ENCODE peak calls at places on chromosomes 4 and X, in eight cellular contexts. One of them, this sample, is unnamed.

GRCh38 chr4:16136771-16137170 is 52.9 kb upstream of the PROM1 start:
- DNase-seq in frontal cortex: no peak
- DNase-seq in colonic mucosa: no peak
- DNase-seq in HS-5: no peak
- DNase-seq in hypothalamus: no peak
- DNase-seq in right lobe of liver: no peak
- DNase-seq in neuronal stem cell: no peak
- DNase-seq in Peyer's patch: no peak
- DNase-seq in this sample: no peak

GRCh38 chr4:102574317-102574716 is 73.2 kb downstream of the NFKB1 start:
- DNase-seq in Peyer's patch: no peak
- DNase-seq in frontal cortex: no peak
- DNase-seq in right lobe of liver: no peak
- DNase-seq in colonic mucosa: no peak
- DNase-seq in neuronal stem cell: no peak
- DNase-seq in HS-5: no peak
- DNase-seq in hypothalamus: no peak
- DNase-seq in this sample: no peak

GRCh38 chr4:25406081-25406692 is 29.1 kb downstream of the ANAPC4 start:
- DNase-seq in frontal cortex: no peak
- DNase-seq in hypothalamus: no peak
- DNase-seq in right lobe of liver: no peak
- DNase-seq in neuronal stem cell: no peak
- DNase-seq in HS-5: no peak
- DNase-seq in Peyer's patch: no peak
- DNase-seq in colonic mucosa: no peak
- DNase-seq in this sample: no peak

GRCh38 chr4:82994834-82995233 is 15.8 kb downstream of the LIN54 start:
- DNase-seq in neuronal stem cell: no peak
- DNase-seq in right lobe of liver: no peak
- DNase-seq in colonic mucosa: no peak
- DNase-seq in HS-5: no peak
- DNase-seq in Peyer's patch: no peak
- DNase-seq in frontal cortex: no peak
- DNase-seq in hypothalamus: no peak
- DNase-seq in this sample: no peak

GRCh38 chr4:3062466-3062865 is 11.9 kb downstream of the HTT-AS start:
- DNase-seq in neuronal stem cell: no peak
- DNase-seq in right lobe of liver: no peak
- DNase-seq in colonic mucosa: no peak
- DNase-seq in hypothalamus: no peak
- DNase-seq in frontal cortex: no peak
- DNase-seq in HS-5: no peak
- DNase-seq in Peyer's patch: no peak
- DNase-seq in this sample: no peak

GRCh38 chr4:174284181-174284886 is 623 bp downstream of the CEP44 start:
- DNase-seq in frontal cortex: no peak
- DNase-seq in colonic mucosa: peak
- DNase-seq in Peyer's patch: no peak
- DNase-seq in hypothalamus: no peak
- DNase-seq in right lobe of liver: no peak
- DNase-seq in HS-5: peak
- DNase-seq in neuronal stem cell: no peak
- DNase-seq in this sample: no peak

GRCh38 chr4:100095729-100096595 is 94.3 kb downstream of the DDIT4L start:
- DNase-seq in colonic mucosa: peak
- DNase-seq in right lobe of liver: peak
- DNase-seq in hypothalamus: peak
- DNase-seq in neuronal stem cell: peak
- DNase-seq in HS-5: peak
- DNase-seq in frontal cortex: no peak
- DNase-seq in Peyer's patch: peak
- DNase-seq in this sample: peak

GRCh38 chr4:86818211-86818610 is 31.0 kb downstream of the SLC10A6 start:
- DNase-seq in right lobe of liver: no peak
- DNase-seq in neuronal stem cell: no peak
- DNase-seq in frontal cortex: no peak
- DNase-seq in hypothalamus: no peak
- DNase-seq in Peyer's patch: no peak
- DNase-seq in HS-5: no peak
- DNase-seq in colonic mucosa: no peak
- DNase-seq in this sample: no peak

GRCh38 chr4:183841001-183841400 is 64.1 kb upstream of the STOX2 start:
- DNase-seq in neuronal stem cell: no peak
- DNase-seq in HS-5: no peak
- DNase-seq in colonic mucosa: no peak
- DNase-seq in hypothalamus: no peak
- DNase-seq in frontal cortex: no peak
- DNase-seq in right lobe of liver: no peak
- DNase-seq in Peyer's patch: no peak
- DNase-seq in this sample: no peak

GRCh38 chr4:37628977-37629609 is 57.1 kb downstream of the RELL1 start:
- DNase-seq in Peyer's patch: peak
- DNase-seq in right lobe of liver: peak
- DNase-seq in HS-5: peak
- DNase-seq in neuronal stem cell: no peak
- DNase-seq in frontal cortex: no peak
- DNase-seq in hypothalamus: no peak
- DNase-seq in colonic mucosa: no peak
- DNase-seq in this sample: no peak

GRCh38 chr4:79049840-79050520 is 110.7 kb upstream of the PAQR3 start:
- DNase-seq in hypothalamus: no peak
- DNase-seq in Peyer's patch: peak
- DNase-seq in right lobe of liver: no peak
- DNase-seq in colonic mucosa: peak
- DNase-seq in neuronal stem cell: no peak
- DNase-seq in HS-5: no peak
- DNase-seq in frontal cortex: no peak
- DNase-seq in this sample: peak

GRCh38 chr4:8117278-8117682 is 41.3 kb downstream of the ABLIM2 start:
- DNase-seq in right lobe of liver: no peak
- DNase-seq in frontal cortex: no peak
- DNase-seq in hypothalamus: no peak
- DNase-seq in neuronal stem cell: no peak
- DNase-seq in HS-5: no peak
- DNase-seq in colonic mucosa: peak
- DNase-seq in Peyer's patch: peak
- DNase-seq in this sample: no peak

GRCh38 chr4:2943364-2944090 is 19.7 kb downstream of the NOP14 start:
- DNase-seq in hypothalamus: no peak
- DNase-seq in HS-5: no peak
- DNase-seq in Peyer's patch: peak
- DNase-seq in frontal cortex: no peak
- DNase-seq in right lobe of liver: peak
- DNase-seq in colonic mucosa: no peak
- DNase-seq in neuronal stem cell: no peak
- DNase-seq in this sample: no peak

GRCh38 chr4:136336479-136336878 is 1195.8 kb downstream of the PCDH18 start:
- DNase-seq in HS-5: no peak
- DNase-seq in colonic mucosa: no peak
- DNase-seq in neuronal stem cell: no peak
- DNase-seq in Peyer's patch: no peak
- DNase-seq in hypothalamus: no peak
- DNase-seq in frontal cortex: no peak
- DNase-seq in right lobe of liver: no peak
- DNase-seq in this sample: no peak

GRCh38 chrX:73765776-73766465 is 202.9 kb downstream of the CHIC1 start:
- DNase-seq in right lobe of liver: peak
- DNase-seq in frontal cortex: no peak
- DNase-seq in hypothalamus: no peak
- DNase-seq in HS-5: no peak
- DNase-seq in Peyer's patch: no peak
- DNase-seq in neuronal stem cell: no peak
- DNase-seq in colonic mucosa: no peak
- DNase-seq in this sample: no peak

GRCh38 chr4:6019316-6020263 is 1.4 kb upstream of the C4orf50 start:
- DNase-seq in hypothalamus: no peak
- DNase-seq in colonic mucosa: peak
- DNase-seq in HS-5: peak
- DNase-seq in Peyer's patch: peak
- DNase-seq in frontal cortex: no peak
- DNase-seq in right lobe of liver: no peak
- DNase-seq in neuronal stem cell: peak
- DNase-seq in this sample: no peak

GRCh38 chr4:159290321-159291030 is 187.6 kb downstream of the RAPGEF2 start:
- DNase-seq in Peyer's patch: no peak
- DNase-seq in right lobe of liver: no peak
- DNase-seq in colonic mucosa: no peak
- DNase-seq in frontal cortex: no peak
- DNase-seq in HS-5: no peak
- DNase-seq in hypothalamus: no peak
- DNase-seq in neuronal stem cell: no peak
- DNase-seq in this sample: no peak

GRCh38 chrX:25007059-25008053 is 8.4 kb downstream of the ARX start:
- DNase-seq in right lobe of liver: no peak
- DNase-seq in colonic mucosa: no peak
- DNase-seq in neuronal stem cell: no peak
- DNase-seq in frontal cortex: no peak
- DNase-seq in HS-5: no peak
- DNase-seq in Peyer's patch: no peak
- DNase-seq in hypothalamus: no peak
- DNase-seq in this sample: no peak

GRCh38 chr4:28073860-28074555 is 1213.4 kb downstream of the STIM2 start:
- DNase-seq in hypothalamus: no peak
- DNase-seq in right lobe of liver: no peak
- DNase-seq in colonic mucosa: no peak
- DNase-seq in Peyer's patch: no peak
- DNase-seq in neuronal stem cell: no peak
- DNase-seq in frontal cortex: no peak
- DNase-seq in HS-5: no peak
- DNase-seq in this sample: no peak

GRCh38 chr4:112504807-112505206 is 11.2 kb downstream of the NEUROG2 start:
- DNase-seq in neuronal stem cell: no peak
- DNase-seq in Peyer's patch: no peak
- DNase-seq in right lobe of liver: no peak
- DNase-seq in colonic mucosa: no peak
- DNase-seq in HS-5: no peak
- DNase-seq in hypothalamus: no peak
- DNase-seq in frontal cortex: no peak
- DNase-seq in this sample: no peak

GRCh38 chr4:104025251-104025650 is 305.5 kb upstream of the TACR3 start:
- DNase-seq in HS-5: no peak
- DNase-seq in frontal cortex: no peak
- DNase-seq in Peyer's patch: no peak
- DNase-seq in colonic mucosa: no peak
- DNase-seq in hypothalamus: no peak
- DNase-seq in neuronal stem cell: no peak
- DNase-seq in right lobe of liver: no peak
- DNase-seq in this sample: no peak

This sample was measured in C1 segment of cervical spinal cord.